ENCODE peak calls at places on chromosomes 7 and 10, in four cellular contexts. B, F, G and X are unnamed samples.

GRCh38 chr10:19977097-19977521 is 160.9 kb downstream of the PLXDC2 start:
- DNase-seq in B (no peak), F (no peak), G (no peak), X (no peak)

GRCh38 chr10:113469796-113470195 is 83.1 kb upstream of the HABP2 start:
- DNase-seq in B (no peak), F (no peak), G (no peak), X (no peak)

GRCh38 chr7:1981201-1981877 is 251.4 kb downstream of the MAD1L1 start:
- DNase-seq in B (no peak), F (no peak), G (no peak), X (no peak)

GRCh38 chr7:69335331-69335730 is 262.9 kb upstream of the AUTS2 start:
- DNase-seq in B (no peak), F (no peak), G (no peak), X (no peak)

GRCh38 chr7:137221467-137221866 is 122.1 kb downstream of the PTN start:
- DNase-seq in B (no peak), F (no peak), G (no peak), X (no peak)

GRCh38 chr7:33558961-33559710 is 346.2 kb upstream of the BMPER start:
- DNase-seq in B (no peak), F (no peak), G (no peak), X (no peak)

GRCh38 chr7:18459439-18459838 is 36.1 kb upstream of the HDAC9 start:
- DNase-seq in B (no peak), F (no peak), G (no peak), X (no peak)

GRCh38 chr10:112964482-112964881 is 14.4 kb downstream of the TCF7L2 start:
- DNase-seq in B (no peak), F (no peak), G (no peak), X (no peak)

GRCh38 chr10:5557799-5558771 is 33.3 kb downstream of the CALML3 start:
- DNase-seq in B (no peak), F (no peak), G (no peak), X (peak; percentile 8)

GRCh38 chr10:21449288-21449966 is 76.1 kb downstream of the SKIDA1 start:
- DNase-seq in B (no peak), F (no peak), G (no peak), X (no peak)

GRCh38 chr7:45890902-45891461 is 2.7 kb downstream of the IGFBP1 start:
- DNase-seq in B (no peak), F (no peak), G (no peak), X (peak; percentile 35)

GRCh38 chr7:33821970-33822369 is 83.4 kb upstream of the BMPER start:
- DNase-seq in B (no peak), F (no peak), G (no peak), X (no peak)

GRCh38 chr10:93799309-93799708 is 41.6 kb downstream of the LGI1 start:
- DNase-seq in B (no peak), F (no peak), G (no peak), X (no peak)

GRCh38 chr7:3636131-3636860 is 335.2 kb downstream of the SDK1 start:
- DNase-seq in B (no peak), F (no peak), G (no peak), X (no peak)

GRCh38 chr7:13327669-13328068 is 640.2 kb downstream of the ARL4A start:
- DNase-seq in B (no peak), F (no peak), G (no peak), X (no peak)

GRCh38 chr7:42677751-42678231 is 234.1 kb downstream of the C7orf25 start:
- DNase-seq in B (no peak), F (no peak), G (no peak), X (no peak)

GRCh38 chr7:44964831-44965440 is 13.9 kb downstream of the MYO1G start:
- DNase-seq in B (no peak), F (no peak), G (no peak), X (no peak)

GRCh38 chr7:141558544-141559183 is 7.5 kb downstream of the AGK start:
- DNase-seq in B (no peak), F (no peak), G (no peak), X (no peak)

GRCh38 chr7:135743907-135744789 is 4.5 kb downstream of the FAM180A start:
- DNase-seq in B (no peak), F (no peak), G (no peak), X (no peak)

GRCh38 chr10:71763352-71764127 is 9.8 kb downstream of the VSIR start:
- DNase-seq in B (no peak), F (no peak), G (no peak), X (no peak)

GRCh38 chr10:71765907-71766716 is 7.2 kb downstream of the VSIR start:
- DNase-seq in B (no peak), F (no peak), G (no peak), X (no peak)

GRCh38 chr10:71767420-71768035 is 5.8 kb downstream of the VSIR start:
- DNase-seq in B (peak; percentile 53), F (peak; percentile 32), G (no peak), X (no peak)

GRCh38 chr10:71766717-71767419 is 6.5 kb downstream of the VSIR start:
- DNase-seq in B (peak; percentile 96), F (peak; percentile 85), G (no peak), X (peak; percentile 77)

GRCh38 chr10:71765176-71765906 is 8.0 kb downstream of the VSIR start:
- DNase-seq in B (no peak), F (no peak), G (no peak), X (no peak)
- H3K4me1 ChIP-seq in B (peaks cover 32% of the 10 kb centered on the region), F (peaks cover 83% of the 10 kb centered on the region), G (peaks cover 94% of the 10 kb centered on the region), X (peaks cover 7% of the 10 kb centered on the region)

GRCh38 chr7:115352375-115352774 is 430.5 kb downstream of the MDFIC start:
- DNase-seq in B (no peak), F (no peak), G (no peak), X (no peak)
- TF ChIP-seq CTCF in B (no peak), F (no peak), G (no peak), X (no peak)

DNA sequence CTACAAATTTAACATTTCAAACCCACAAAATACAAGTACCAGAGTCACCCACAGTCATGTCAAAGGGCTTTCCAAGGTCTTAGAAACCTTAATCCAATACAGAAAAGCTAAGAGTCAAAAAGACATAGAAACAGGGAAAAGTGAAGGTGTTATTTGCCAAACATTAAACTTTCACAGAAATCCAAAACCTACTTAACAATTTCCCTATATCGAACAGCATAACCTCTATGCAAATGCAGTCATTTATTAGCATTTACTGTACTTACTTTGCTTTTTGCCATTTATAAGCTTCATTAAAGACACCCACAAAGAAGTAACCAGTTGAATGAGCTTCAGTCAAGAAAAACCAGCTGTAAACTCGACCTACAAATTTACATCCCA is 1.6 kb downstream of the PANK1 start:
- DNase-seq in B (no peak), F (no peak), G (no peak), X (no peak)
- H3K4me1 ChIP-seq in B (peaks cover 4% of the 10 kb centered on the region), F (peaks cover 16% of the 10 kb centered on the region), G (peaks cover 9% of the 10 kb centered on the region), X (peaks cover 17% of the 10 kb centered on the region)

DNA sequence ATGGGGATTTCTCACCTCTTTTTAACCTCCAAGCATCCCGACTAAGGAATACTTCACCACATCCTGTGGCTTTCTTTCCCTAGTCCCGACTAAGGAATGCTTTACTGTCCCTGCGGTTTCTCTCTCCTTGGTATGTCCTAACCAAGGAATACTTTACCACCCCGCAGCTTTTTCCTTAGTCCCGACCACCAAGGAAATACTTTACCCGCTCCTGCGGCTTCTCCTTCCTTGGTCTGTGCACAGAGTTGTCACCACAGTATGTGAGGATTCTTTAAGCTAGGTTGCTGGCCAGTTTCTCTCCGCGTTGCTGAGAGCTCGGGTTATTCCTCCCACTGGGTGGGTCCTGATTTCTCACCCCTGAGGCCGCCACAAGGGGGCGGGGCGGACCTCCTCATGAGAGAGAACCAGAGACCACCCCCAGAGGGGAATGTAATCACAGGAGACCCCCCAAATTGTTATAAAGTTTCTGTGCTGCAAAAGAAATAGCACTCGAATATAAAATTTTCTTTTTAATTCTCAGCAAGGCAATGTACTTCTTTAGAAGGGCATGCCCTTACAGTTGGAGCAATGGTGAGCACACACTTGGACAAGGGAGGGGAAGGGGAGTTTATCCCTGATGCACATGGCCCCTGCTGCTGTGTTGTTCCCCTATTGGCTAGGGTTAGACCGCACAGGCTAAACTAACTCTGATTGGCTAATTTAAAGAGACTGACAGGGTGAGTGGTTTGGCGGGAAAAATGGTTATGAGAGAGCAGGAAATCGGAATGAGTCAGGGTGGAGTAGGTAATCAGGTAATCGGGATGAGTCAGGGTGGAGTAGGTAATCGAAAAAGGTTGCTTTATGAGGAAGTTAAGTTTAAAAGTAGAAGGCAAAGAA is 12.8 kb downstream of the SUGCT start:
- DNase-seq in B (no peak), F (no peak), G (no peak), X (no peak)
- TF ChIP-seq CTCF in B (no peak), F (no peak), G (no peak), X (no peak)

DNA sequence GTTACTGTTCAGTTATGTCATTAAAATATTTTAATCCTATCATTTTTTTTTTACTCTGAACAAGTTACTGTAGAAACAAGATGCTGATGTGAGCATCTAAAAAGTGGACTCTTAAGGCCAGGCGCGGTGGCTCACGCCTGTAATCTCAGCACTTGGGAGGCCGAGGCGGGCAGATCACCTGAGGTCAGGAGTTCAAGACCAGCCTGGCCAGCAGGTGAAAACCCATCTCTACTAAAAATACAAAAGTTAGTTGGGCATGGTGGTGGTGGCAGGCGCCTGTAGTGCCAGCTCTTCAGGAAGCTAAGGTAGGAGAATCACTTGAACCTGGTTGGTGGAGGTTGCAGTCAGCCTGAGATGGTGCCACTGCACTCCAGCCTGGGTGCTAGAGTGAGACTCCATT is 2.9 kb downstream of the WAC start:
- DNase-seq in B (no peak), F (no peak), G (no peak), X (no peak)
- H3K4me1 ChIP-seq in B (no peaks in the 10 kb centered on the region), F (peaks cover 35% of the 10 kb centered on the region), G (peaks cover 53% of the 10 kb centered on the region), X (no peaks in the 10 kb centered on the region)